ENCODE peak calls at places on chromosomes 3 and 15, in seven cellular contexts. F, I, W, L, B, Q and A are unnamed samples.

GRCh38 chr15:75431682-75432081 is 19.8 kb downstream of the SIN3A start:
- DNase-seq in F (no peak), I (no peak), W (no peak), L (peak), B (peak), Q (no peak), A (peak)

GRCh38 chr3:67437090-67437489 is 217.3 kb downstream of the SUCLG2 start:
- DNase-seq in F (no peak), I (no peak), W (peak), L (no peak), B (peak), Q (no peak), A (peak)

GRCh38 chr3:15055019-15055557 is 10.0 kb downstream of the MRPS25 start:
- DNase-seq in F (no peak), I (peak), W (peak), L (no peak), B (peak), Q (peak), A (no peak)

GRCh38 chr3:151584603-151585002 is 123.7 kb upstream of the IGSF10 start:
- DNase-seq in F (peak), I (no peak), W (no peak), L (no peak), B (no peak), Q (no peak), A (no peak)

GRCh38 chr3:124383051-124383450 is 347.2 kb upstream of the UMPS start:
- DNase-seq in F (peak), I (no peak), W (no peak), L (no peak), B (no peak), Q (no peak), A (peak)

GRCh38 chr15:42741710-42742109 is 4.8 kb upstream of the CDAN1 start:
- DNase-seq in F (no peak), I (no peak), W (no peak), L (no peak), B (no peak), Q (no peak), A (no peak)

GRCh38 chr15:33132722-33133345 is 61.7 kb downstream of the FMN1 start:
- DNase-seq in F (peak), I (no peak), W (peak), L (peak), B (peak), Q (peak), A (peak)

GRCh38 chr15:67834593-67835348 is 5.1 kb downstream of the RNU6-1 start:
- DNase-seq in F (no peak), I (no peak), W (no peak), L (peak), B (no peak), Q (peak), A (no peak)

GRCh38 chr3:127536818-127537810 is 53.4 kb downstream of the TPRA1 start:
- DNase-seq in F (no peak), I (no peak), W (no peak), L (peak), B (no peak), Q (no peak), A (no peak)

GRCh38 chr3:162007722-162008121 is 511.1 kb downstream of the OTOL1 start:
- DNase-seq in F (no peak), I (no peak), W (no peak), L (no peak), B (no peak), Q (no peak), A (no peak)

GRCh38 chr15:88649753-88650551 is 11.1 kb downstream of the ISG20 start:
- DNase-seq in F (no peak), I (no peak), W (no peak), L (no peak), B (no peak), Q (no peak), A (no peak)

GRCh38 chr3:155870945-155871745 is 695 bp downstream of the GMPS start:
- DNase-seq in F (no peak), I (peak), W (no peak), L (peak), B (no peak), Q (peak), A (peak)

GRCh38 chr3:124461838-124462632 is 268.2 kb upstream of the UMPS start:
- DNase-seq in F (no peak), I (no peak), W (no peak), L (no peak), B (no peak), Q (no peak), A (no peak)

GRCh38 chr3:13598201-13598600 is 49.3 kb downstream of the FBLN2 start:
- DNase-seq in F (no peak), I (no peak), W (no peak), L (no peak), B (no peak), Q (no peak), A (no peak)

GRCh38 chr15:73024161-73024560 is 28.1 kb upstream of the NEO1 start:
- DNase-seq in F (no peak), I (no peak), W (no peak), L (no peak), B (no peak), Q (no peak), A (no peak)

DNA sequence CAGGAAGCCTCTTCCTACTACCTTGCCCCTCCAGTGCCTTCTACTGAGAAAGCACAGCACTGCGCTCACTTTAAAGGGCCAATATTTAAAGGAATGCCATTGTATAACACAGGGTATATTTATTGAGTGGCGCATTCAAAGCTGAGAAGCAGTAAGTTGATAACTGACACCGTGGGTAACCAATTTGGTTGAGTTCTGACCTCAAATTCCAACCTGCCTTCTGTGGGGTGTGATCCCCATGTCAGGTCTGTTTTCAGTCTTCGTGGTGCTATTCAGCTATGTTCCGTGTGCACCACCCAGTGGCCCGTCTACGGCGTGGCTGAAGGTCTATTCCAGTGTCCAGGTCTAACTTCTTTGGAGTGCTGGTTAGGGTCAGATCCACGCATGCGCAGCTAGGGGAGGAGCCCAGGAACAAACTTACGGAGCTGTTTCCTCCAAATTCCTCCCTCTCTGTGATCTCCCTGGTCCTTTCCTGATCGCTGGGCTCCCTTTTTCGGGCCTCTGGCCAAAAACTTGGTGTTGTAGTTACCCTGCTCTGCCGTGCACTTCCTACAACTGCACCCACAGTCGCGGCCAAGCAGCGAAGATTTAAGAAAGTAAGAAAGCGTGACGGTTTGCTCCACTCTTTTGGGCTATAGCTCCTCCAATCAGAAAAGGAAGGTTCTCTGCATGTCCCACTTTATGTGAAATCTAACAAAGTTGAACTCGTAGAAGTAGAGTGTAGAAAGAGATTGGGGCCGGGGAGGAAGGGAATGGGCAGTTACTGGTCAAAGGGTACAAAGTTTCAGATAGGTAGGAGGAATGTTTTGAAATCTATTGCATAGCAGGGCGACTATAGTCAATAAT is 7.7 kb downstream of the LRRC2 start:
- DNase-seq in F (peak), I (peak), W (peak), L (peak), B (peak), Q (peak), A (peak)
- H3K4me3 ChIP-seq in F (peak), I (peak), W (no peak), L (peak), B (peak), Q (peak), A (peak)

GRCh38 chr3:193734737-193735366 is 141.8 kb downstream of the OPA1 start:
- DNase-seq in F (no peak), I (no peak), W (no peak), L (no peak), B (no peak), Q (no peak), A (no peak)

GRCh38 chr3:193732827-193733226 is 139.8 kb downstream of the OPA1 start:
- DNase-seq in F (no peak), I (no peak), W (no peak), L (no peak), B (no peak), Q (no peak), A (no peak)

GRCh38 chr3:193736616-193737015 is 143.6 kb downstream of the OPA1 start:
- DNase-seq in F (no peak), I (no peak), W (no peak), L (peak), B (no peak), Q (no peak), A (no peak)

GRCh38 chr3:193737191-193737751 is 144.3 kb downstream of the OPA1 start:
- DNase-seq in F (no peak), I (no peak), W (no peak), L (peak), B (no peak), Q (no peak), A (no peak)

DNA sequence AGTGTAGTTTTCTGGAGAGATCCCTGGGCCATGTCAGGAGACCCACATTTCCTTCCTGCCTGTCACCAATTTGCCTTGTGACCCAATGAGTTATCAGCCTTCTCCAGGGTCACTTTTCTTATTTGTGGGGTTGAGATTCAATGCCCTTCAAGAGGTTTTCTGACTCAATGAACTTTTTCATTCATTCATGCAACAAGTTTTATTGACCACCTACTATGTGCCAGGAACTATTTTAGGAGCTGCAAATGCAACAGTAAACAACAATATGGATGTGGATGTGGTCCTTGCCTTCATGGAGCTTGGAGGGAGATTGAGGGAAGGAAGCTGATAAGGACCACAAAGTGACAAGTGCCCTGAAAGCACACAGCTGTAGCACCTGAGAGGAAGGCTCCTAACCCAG is 142.8 kb downstream of the OPA1 start:
- DNase-seq in F (no peak), I (no peak), W (no peak), L (no peak), B (no peak), Q (no peak), A (no peak)
- TF ChIP-seq CTCF in F (no peak), I (no peak), W (no peak), L (no peak), B (no peak), Q (no peak), A (no peak)

GRCh38 chr3:112672716-112673506 is 32.0 kb upstream of the CCDC80 start:
- DNase-seq in F (no peak), I (no peak), W (no peak), L (no peak), B (no peak), Q (no peak), A (no peak)
- H3K4me3 ChIP-seq in F (no peak), I (no peak), W (no peak), L (no peak), B (no peak), Q (no peak), A (no peak)

GRCh38 chr3:196547067-196547466 is 21.3 kb downstream of the WDR53 start:
- DNase-seq in F (no peak), I (no peak), W (no peak), L (no peak), B (no peak), Q (no peak), A (no peak)
- TF ChIP-seq CTCF in F (no peak), I (no peak), W (no peak), L (no peak), B (no peak), Q (no peak), A (no peak)

GRCh38 chr3:71488391-71488809 is 95.1 kb downstream of the FOXP1 start:
- DNase-seq in F (no peak), I (no peak), W (no peak), L (no peak), B (no peak), Q (no peak), A (no peak)
- H3K4me3 ChIP-seq in F (no peak), I (peak), W (no peak), L (no peak), B (no peak), Q (no peak), A (no peak)

GRCh38 chr3:63364909-63365308 is 86.8 kb downstream of the SYNPR start:
- DNase-seq in F (peak), I (no peak), W (no peak), L (peak), B (no peak), Q (no peak), A (no peak)
- TF ChIP-seq CTCF in F (no peak), I (no peak), W (no peak), L (peak), B (peak), Q (no peak), A (peak)

GRCh38 chr3:170734043-170734736 is 135.8 kb downstream of the RPL22L1 start:
- DNase-seq in F (no peak), I (no peak), W (no peak), L (peak), B (no peak), Q (no peak), A (no peak)
- H3K4me3 ChIP-seq in F (no peak), I (no peak), W (no peak), L (no peak), B (no peak), Q (no peak), A (peak)

GRCh38 chr15:39948817-39949216 is 14.9 kb downstream of the EIF2AK4 start:
- DNase-seq in F (no peak), I (no peak), W (no peak), L (no peak), B (no peak), Q (no peak), A (peak)

GRCh38 chr15:39946862-39947261 is 12.9 kb downstream of the EIF2AK4 start:
- DNase-seq in F (peak), I (no peak), W (peak), L (no peak), B (no peak), Q (no peak), A (peak)

GRCh38 chr15:39944711-39945110 is 10.8 kb downstream of the EIF2AK4 start:
- DNase-seq in F (no peak), I (no peak), W (peak), L (no peak), B (peak), Q (no peak), A (peak)

GRCh38 chr15:39951561-39951960 is 17.6 kb downstream of the EIF2AK4 start:
- DNase-seq in F (no peak), I (no peak), W (no peak), L (no peak), B (no peak), Q (no peak), A (no peak)

GRCh38 chr15:39947401-39948197 is 13.7 kb downstream of the EIF2AK4 start:
- DNase-seq in F (no peak), I (no peak), W (no peak), L (no peak), B (no peak), Q (no peak), A (no peak)
- TF ChIP-seq CTCF in F (no peak), I (no peak), W (no peak), L (no peak), B (no peak), Q (no peak), A (no peak)

GRCh38 chr3:130828931-130829574 is 64.8 kb upstream of the ATP2C1 start:
- DNase-seq in F (no peak), I (no peak), W (no peak), L (no peak), B (no peak), Q (no peak), A (no peak)

GRCh38 chr3:130834476-130834875 is 59.4 kb upstream of the ATP2C1 start:
- DNase-seq in F (peak), I (no peak), W (peak), L (no peak), B (peak), Q (no peak), A (no peak)

GRCh38 chr3:130835483-130835882 is 58.4 kb upstream of the ATP2C1 start:
- DNase-seq in F (peak), I (no peak), W (no peak), L (no peak), B (no peak), Q (no peak), A (peak)

GRCh38 chr3:130829575-130829947 is 64.3 kb upstream of the ATP2C1 start:
- DNase-seq in F (no peak), I (no peak), W (no peak), L (no peak), B (no peak), Q (no peak), A (no peak)

GRCh38 chr3:130831716-130832400 is 62.0 kb upstream of the ATP2C1 start:
- DNase-seq in F (no peak), I (no peak), W (no peak), L (no peak), B (no peak), Q (no peak), A (no peak)
- H3K4me3 ChIP-seq in F (no peak), I (no peak), W (no peak), L (no peak), B (no peak), Q (no peak), A (no peak)

GRCh38 chr3:133939496-133939835 is 43.8 kb upstream of the RAB6B start:
- DNase-seq in F (no peak), I (no peak), W (no peak), L (no peak), B (no peak), Q (no peak), A (no peak)

GRCh38 chr3:133937756-133938601 is 42.3 kb upstream of the RAB6B start:
- DNase-seq in F (no peak), I (no peak), W (peak), L (no peak), B (peak), Q (no peak), A (peak)

GRCh38 chr3:133937061-133937686 is 41.5 kb upstream of the RAB6B start:
- DNase-seq in F (no peak), I (no peak), W (no peak), L (no peak), B (no peak), Q (no peak), A (no peak)

GRCh38 chr3:133940536-133940935 is 44.9 kb upstream of the RAB6B start:
- DNase-seq in F (no peak), I (no peak), W (no peak), L (no peak), B (no peak), Q (no peak), A (no peak)

DNA sequence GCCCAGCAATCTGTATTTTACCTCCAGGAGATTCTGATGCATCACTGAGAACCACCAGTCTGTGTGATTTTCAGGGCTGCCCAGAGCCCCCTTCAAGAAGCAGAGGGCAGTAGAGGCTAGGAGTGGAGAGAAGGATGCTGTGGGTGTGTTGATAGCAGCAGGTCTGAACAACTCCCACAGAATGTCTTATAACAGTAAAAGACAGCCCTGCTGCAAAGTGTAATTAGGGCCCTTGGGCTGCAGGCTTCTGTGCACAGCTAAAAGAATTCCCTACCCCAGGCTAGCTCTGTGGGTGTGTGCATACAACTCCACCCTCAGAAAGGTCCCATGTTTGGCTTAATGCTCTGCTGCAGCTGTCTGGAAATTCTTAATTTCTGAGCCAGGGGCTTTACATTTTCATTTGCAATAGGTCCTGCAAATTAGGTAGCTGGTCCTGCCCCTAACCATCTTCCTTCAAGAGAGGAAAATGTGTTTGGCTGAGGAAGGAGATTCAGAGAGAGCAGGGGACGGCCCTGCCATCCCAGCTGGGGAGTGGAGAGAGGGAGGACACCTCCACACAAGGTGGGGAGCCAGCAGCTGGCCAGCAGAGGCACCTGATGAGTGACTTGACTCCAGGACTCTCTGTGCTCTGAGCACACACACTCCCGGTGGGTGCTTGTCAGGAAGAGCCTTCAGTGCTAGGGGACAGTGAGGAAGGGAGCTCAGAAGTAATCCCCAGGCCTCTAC is 43.3 kb upstream of the RAB6B start:
- DNase-seq in F (peak), I (no peak), W (peak), L (no peak), B (no peak), Q (no peak), A (no peak)
- TF ChIP-seq CTCF in F (peak), I (no peak), W (no peak), L (peak), B (no peak), Q (no peak), A (peak)